ENCODE peak calls at places on chromosome 6, in nine cellular contexts. I is tibial artery; U is CD8-positive, alpha-beta T cell; C is tibial nerve; J is neural progenitor cell; B is heart right ventricle; O is adrenal gland; L is stomach; X is DND-41. F is an unnamed sample.

GRCh38 chr6:8080338-8081151 is 16.4 kb upstream of the BLOC1S5 start:
- DNase-seq in I (no peak), B (no peak), L (no peak), J (no peak), C (no peak), O (peak; percentile 13), U (no peak), X (no peak), F (no peak)

GRCh38 chr6:14518515-14519217 is 401.1 kb downstream of the CD83 start:
- DNase-seq in U (no peak), I (no peak), C (no peak), B (peak; percentile 38), J (no peak), O (no peak), L (no peak), X (no peak), F (no peak)

GRCh38 chr6:170236131-170236851 is 54.6 kb downstream of the DLL1 start:
- DNase-seq in U (no peak), B (no peak), O (no peak), J (no peak), I (no peak), L (no peak), X (no peak), C (no peak), F (no peak)

GRCh38 chr6:147699637-147700036 is 191.1 kb downstream of the SAMD5 start:
- DNase-seq in J (no peak), L (no peak), I (no peak), U (no peak), O (no peak), C (no peak), X (no peak), B (no peak), F (no peak)

GRCh38 chr6:125853740-125854139 is 63.0 kb downstream of the NCOA7 start:
- DNase-seq in I (no peak), C (no peak), L (no peak), X (no peak), O (no peak), B (no peak), U (no peak), J (no peak), F (no peak)

GRCh38 chr6:105401247-105402089 is 1.4 kb downstream of the PREP start:
- DNase-seq in J (no peak), C (no peak), L (no peak), O (no peak), X (no peak), U (no peak), B (no peak), I (no peak), F (no peak)

GRCh38 chr6:147260091-147260490 is 55.9 kb downstream of the STXBP5 start:
- DNase-seq in U (no peak), O (no peak), J (no peak), C (no peak), L (no peak), B (no peak), I (no peak), X (no peak), F (no peak)

GRCh38 chr6:26126394-26127221 is 39.4 kb downstream of the HFE start:
- DNase-seq in J (no peak), L (no peak), C (no peak), I (no peak), U (no peak), O (no peak), X (no peak), B (no peak), F (no peak)

GRCh38 chr6:169851641-169852503 is 100.5 kb downstream of the ERMARD start:
- DNase-seq in X (no peak), O (peak; percentile 24), I (peak; percentile 19), U (no peak), B (peak; percentile 71), J (peak; percentile 53), L (peak; percentile 24), C (no peak), F (no peak)

GRCh38 chr6:106163966-106164877 is 78.1 kb downstream of the PRDM1 start:
- DNase-seq in I (peak; percentile 46), C (peak; percentile 26), L (no peak), U (no peak), B (no peak), J (no peak), X (no peak), O (peak; percentile 38), F (no peak)

GRCh38 chr6:32842690-32843089 is 1.2 kb downstream of the PSMB8 start:
- DNase-seq in X (no peak), I (no peak), U (no peak), O (no peak), J (no peak), L (no peak), C (no peak), B (no peak), F (no peak)
- H3K27ac ChIP-seq in X (peak overlapping the region; percentile 99), I (no peak overlapping the region), U (peak overlapping the region; percentile 96), O (peak overlapping the region; percentile 95), J (no peak overlapping the region), L (peak overlapping the region; percentile 96), C (peak overlapping the region; percentile 99), B (peak overlapping the region; percentile 99), F (no peak overlapping the region)

DNA sequence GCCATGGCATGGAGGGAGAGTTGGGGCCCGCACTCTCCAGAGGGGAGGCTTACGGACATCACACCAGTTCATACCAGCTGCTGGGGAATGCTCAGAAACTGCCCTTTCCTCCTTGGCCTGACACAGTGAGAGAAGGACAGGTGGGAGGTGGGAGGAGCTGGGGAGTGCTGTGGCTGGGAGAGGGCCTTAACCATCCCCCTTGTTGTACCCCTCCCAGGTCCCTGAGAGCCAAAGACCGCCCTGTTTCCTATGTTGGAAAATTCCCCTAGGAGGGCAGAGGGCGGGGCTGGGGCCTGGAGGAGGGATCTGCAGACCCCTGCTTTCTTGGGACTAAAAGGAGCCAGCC is 24.1 kb downstream of the FOXP4 start:
- DNase-seq in B (no peak), L (no peak), C (no peak), U (no peak), I (no peak), O (no peak), X (no peak), J (peak; percentile 90), F (no peak)
- H3K27ac ChIP-seq in B (no peak overlapping the region), L (no peak overlapping the region), C (peak overlapping the region; percentile 82), U (no peak overlapping the region), I (no peak overlapping the region), O (no peak overlapping the region), X (no peak overlapping the region), J (peak overlapping the region; percentile 91), F (no peak overlapping the region)

GRCh38 chr6:101080597-101080996 is 199.5 kb upstream of the ASCC3 start:
- DNase-seq in I (no peak), U (no peak), L (no peak), C (no peak), O (no peak), J (no peak), B (no peak), X (no peak), F (no peak)
- H3K27ac ChIP-seq in I (no peak overlapping the region), U (no peak overlapping the region), L (no peak overlapping the region), C (no peak overlapping the region), O (no peak overlapping the region), J (no peak overlapping the region), B (no peak overlapping the region), X (no peak overlapping the region), F (no peak overlapping the region)

GRCh38 chr6:73249998-73250397 is 13.0 kb downstream of the KHDC1 start:
- DNase-seq in C (no peak), U (no peak), O (no peak), B (no peak), I (no peak), J (no peak), X (no peak), L (no peak), F (no peak)
- H3K27ac ChIP-seq in C (no peak overlapping the region), U (no peak overlapping the region), O (no peak overlapping the region), B (no peak overlapping the region), I (no peak overlapping the region), J (no peak overlapping the region), X (no peak overlapping the region), L (no peak overlapping the region), F (no peak overlapping the region)

GRCh38 chr6:33728438-33728837 is 16.9 kb upstream of the UQCC2 start:
- DNase-seq in X (no peak), B (peak; percentile 50), L (no peak), J (no peak), I (no peak), C (no peak), O (no peak), U (no peak), F (no peak)
- H3K27ac ChIP-seq in X (no peak overlapping the region), B (peak overlapping the region; percentile 77), L (no peak overlapping the region), J (no peak overlapping the region), I (no peak overlapping the region), C (no peak overlapping the region), O (no peak overlapping the region), U (no peak overlapping the region), F (no peak overlapping the region)

F was measured in substantia nigra.